ENCODE peak calls at places on chromosome 22, in four cellular contexts. G, Q, E and T are unnamed samples.

GRCh38 chr22:39954584-39955055 is 5.6 kb upstream of the TMA7B start:
- DNase-seq in Q (no peak), E (peak), G (no peak), T (no peak)

GRCh38 chr22:49632199-49633009 is 195.3 kb downstream of the BRD1 start:
- DNase-seq in Q (no peak), G (no peak), E (peak), T (no peak)

GRCh38 chr22:46007848-46008261 is 30.9 kb upstream of the WNT7B start:
- DNase-seq in G (no peak), Q (no peak), E (no peak), T (no peak)

GRCh38 chr22:40469181-40469580 is 98.8 kb downstream of the SGSM3 start:
- DNase-seq in E (no peak), Q (peak), G (no peak), T (no peak)

GRCh38 chr22:21020802-21021429 is 6.0 kb downstream of the P2RX6 start:
- DNase-seq in E (no peak), G (no peak), Q (peak), T (peak)

GRCh38 chr22:33579448-33580093 is 340.7 kb downstream of the LARGE1 start:
- DNase-seq in Q (peak), E (peak), G (no peak), T (peak)

GRCh38 chr22:43287441-43287840 is 55.7 kb downstream of the SCUBE1 start:
- DNase-seq in Q (no peak), E (no peak), G (no peak), T (no peak)

GRCh38 chr22:33909906-33910305 is 10.4 kb downstream of the LARGE1 start:
- DNase-seq in Q (no peak), G (no peak), E (no peak), T (no peak)

GRCh38 chr22:31627223-31627731 is 34.7 kb downstream of the PISD start:
- DNase-seq in Q (peak), E (peak), G (no peak), T (no peak)

GRCh38 chr22:43980579-43980978 is 25.3 kb downstream of the SAMM50 start:
- DNase-seq in E (no peak), G (no peak), Q (no peak), T (no peak)

GRCh38 chr22:45499746-45500145 is 2.9 kb upstream of the FBLN1 start:
- DNase-seq in E (no peak), G (no peak), Q (no peak), T (no peak)

GRCh38 chr22:38950527-38951111 is 6.8 kb upstream of the APOBEC3A start:
- DNase-seq in Q (no peak), G (no peak), E (no peak), T (no peak)

GRCh38 chr22:46055851-46056168 is 78.8 kb upstream of the WNT7B start:
- DNase-seq in G (no peak), Q (no peak), E (no peak), T (no peak)

GRCh38 chr22:49960967-49961600 is 512 bp downstream of the PIM3 start:
- DNase-seq in G (no peak), Q (peak), E (no peak), T (peak)

GRCh38 chr22:27474711-27475547 is 326.6 kb downstream of the MN1 start:
- DNase-seq in Q (no peak), G (no peak), E (no peak), T (peak)

GRCh38 chr22:26708256-26709009 is 51.0 kb downstream of the MIAT start:
- DNase-seq in Q (no peak), G (peak), E (no peak), T (no peak)

GRCh38 chr22:42885446-42885845 is 28.4 kb upstream of the ARFGAP3 start:
- DNase-seq in G (no peak), Q (no peak), E (no peak), T (no peak)

GRCh38 chr22:39481054-39481453 is 21.0 kb upstream of the MIEF1 start:
- DNase-seq in E (no peak), G (no peak), Q (no peak), T (no peak)

GRCh38 chr22:26656896-26657851 is at the start of gene MIAT:
- DNase-seq in E (no peak), Q (peak), G (no peak), T (peak)

GRCh38 chr22:34102633-34103032 is 182.4 kb upstream of the LARGE1 start:
- DNase-seq in E (no peak), G (no peak), Q (no peak), T (peak)

GRCh38 chr22:27668828-27669797 is 132.4 kb downstream of the MN1 start:
- DNase-seq in Q (peak), E (peak), G (no peak), T (peak)

GRCh38 chr22:45159652-45160462 is 3.9 kb upstream of the NUP50 start:
- DNase-seq in Q (peak), E (peak), G (no peak), T (peak)

GRCh38 chr22:33806191-33806590 is 114.1 kb downstream of the LARGE1 start:
- DNase-seq in G (peak), Q (no peak), E (no peak), T (no peak)

GRCh38 chr22:41512421-41513194 is 31.7 kb downstream of the POLR3H start:
- DNase-seq in E (peak), Q (peak), G (no peak), T (peak)

GRCh38 chr22:43295173-43295572 is 48.0 kb downstream of the SCUBE1 start:
- DNase-seq in E (no peak), G (no peak), Q (no peak), T (no peak)

GRCh38 chr22:39179401-39179827 is 26.9 kb upstream of the CBX7 start:
- DNase-seq in E (no peak), G (no peak), Q (peak), T (peak)

GRCh38 chr22:38108561-38109319 is 1.7 kb downstream of the BAIAP2L2 start:
- DNase-seq in G (no peak), Q (no peak), E (no peak), T (no peak)

GRCh38 chr22:39132871-39133524 is 19.5 kb downstream of the CBX7 start:
- DNase-seq in G (no peak), E (no peak), Q (no peak), T (no peak)

GRCh38 chr22:44023404-44024287 is 456 bp upstream of the PARVB start:
- DNase-seq in E (no peak), G (no peak), Q (peak), T (peak)

GRCh38 chr22:34736081-34736480 is 329.9 kb upstream of the ISX start:
- DNase-seq in G (no peak), Q (no peak), E (no peak), T (no peak)

GRCh38 chr22:49658902-49659280 is 168.8 kb downstream of the BRD1 start:
- DNase-seq in Q (no peak), G (no peak), E (no peak), T (no peak)

GRCh38 chr22:27093422-27093821 is 436.0 kb downstream of the MIAT start:
- DNase-seq in Q (no peak), G (no peak), E (no peak), T (no peak)

GRCh38 chr22:19806213-19807160 is 45.9 kb downstream of the TBX1 start:
- DNase-seq in G (no peak), E (no peak), Q (peak), T (no peak)

GRCh38 chr22:19807914-19808872 is 46.5 kb downstream of the GNB1L start:
- DNase-seq in E (no peak), G (no peak), Q (no peak), T (no peak)

GRCh38 chr22:19808873-19809478 is 45.7 kb downstream of the GNB1L start:
- DNase-seq in E (no peak), Q (no peak), G (no peak), T (no peak)

GRCh38 chr22:19805821-19806212 is 45.2 kb downstream of the TBX1 start:
- DNase-seq in E (no peak), G (no peak), Q (no peak), T (no peak)

DNA sequence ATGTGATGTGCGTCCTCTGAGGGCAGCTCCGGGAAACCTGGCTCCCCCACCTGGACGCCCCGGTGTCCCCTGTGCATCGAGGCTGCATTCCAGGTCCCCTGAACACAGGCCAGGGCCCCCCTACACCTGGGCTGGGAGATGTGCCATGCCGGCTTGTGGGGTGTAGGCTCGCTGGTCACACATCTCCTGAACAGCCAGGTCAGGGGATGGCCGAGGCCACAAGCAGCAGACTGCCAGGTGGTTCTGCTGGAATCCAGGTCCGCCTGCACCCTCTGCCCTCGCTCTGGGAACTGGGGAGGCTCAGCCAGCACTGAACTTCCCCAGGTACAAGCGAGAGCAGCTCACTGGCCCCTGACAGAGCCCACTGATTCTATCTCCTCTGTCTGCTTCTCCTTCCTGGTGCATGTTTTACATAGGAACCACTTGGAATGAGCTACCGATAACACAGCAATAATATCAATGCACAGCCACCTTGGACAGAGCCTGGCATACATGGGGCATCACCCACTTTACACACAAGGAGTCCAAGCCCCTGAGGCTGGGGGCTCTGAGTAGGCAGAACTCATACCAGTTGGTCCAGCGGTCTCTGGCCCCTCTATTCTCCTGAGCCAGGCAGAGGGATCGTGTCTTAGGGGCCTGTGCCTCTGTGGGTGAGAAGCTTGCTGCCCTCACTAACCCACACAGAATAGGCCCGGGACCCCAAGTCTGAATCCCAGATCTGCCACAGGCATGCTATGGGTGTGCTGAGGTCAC is 46.8 kb downstream of the TBX1 start:
- DNase-seq in G (no peak), Q (no peak), E (no peak), T (no peak)
- TF ChIP-seq REST in G (no peak), Q (no peak), E (no peak), T (no peak)

GRCh38 chr22:48098243-48098935 is 1335.9 kb downstream of the TBC1D22A start:
- DNase-seq in Q (no peak), E (no peak), G (peak), T (no peak)

GRCh38 chr22:48098936-48099245 is 1336.4 kb downstream of the TBC1D22A start:
- DNase-seq in E (no peak), G (no peak), Q (no peak), T (no peak)

GRCh38 chr22:48099671-48100070 is 1337.2 kb downstream of the TBC1D22A start:
- DNase-seq in G (no peak), E (no peak), Q (no peak), T (no peak)

GRCh38 chr22:48097723-48098122 is 1335.3 kb downstream of the TBC1D22A start:
- DNase-seq in E (no peak), Q (no peak), G (no peak), T (no peak)

DNA sequence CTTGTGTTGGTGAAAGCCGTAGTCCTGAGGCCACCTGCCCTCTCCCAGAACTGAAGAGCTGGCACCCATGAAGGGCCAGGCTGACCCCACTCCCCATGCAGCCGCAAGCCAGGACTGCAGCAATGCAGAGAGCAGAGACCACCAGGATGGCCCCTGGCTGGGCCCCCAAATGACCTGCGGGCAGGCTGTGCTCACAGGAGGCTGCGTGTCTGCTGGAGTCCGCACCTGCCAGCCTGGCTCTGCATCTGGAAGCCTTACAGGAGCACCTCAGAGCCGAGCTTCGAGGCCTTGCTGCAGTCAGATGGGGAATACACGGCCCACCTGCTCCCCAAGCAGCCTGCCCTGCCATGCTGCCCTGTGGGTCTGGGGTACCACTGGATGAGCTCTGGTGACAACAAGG is 1336.8 kb downstream of the TBC1D22A start:
- DNase-seq in E (no peak), G (no peak), Q (no peak), T (no peak)
- TF ChIP-seq JUNB in E (no peak), G (no peak), Q (no peak), T (no peak)

DNA sequence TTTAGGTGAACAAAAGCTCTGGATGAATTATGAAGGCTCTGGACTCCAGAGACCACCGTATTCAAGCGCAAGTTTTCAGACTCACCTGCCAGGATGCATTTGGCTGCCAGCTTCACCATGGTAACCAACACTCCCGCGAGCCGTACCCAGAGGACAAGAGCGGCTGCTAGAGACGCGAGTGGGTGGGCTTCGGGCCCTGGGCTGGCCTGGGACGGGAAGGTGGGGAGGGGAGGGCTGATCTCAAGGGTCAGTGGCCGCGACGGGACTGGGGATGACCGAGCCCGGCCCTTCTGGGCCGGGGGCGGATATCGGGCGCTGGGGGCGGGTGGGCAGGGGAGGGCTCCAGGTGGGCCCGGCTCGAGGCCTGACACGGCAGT is 342 bp downstream of the IFT27 start:
- DNase-seq in E (no peak), G (no peak), Q (no peak), T (peak)
- H2AFZ ChIP-seq in E (no peak), G (peak), Q (no peak), T (no peak)

DNA sequence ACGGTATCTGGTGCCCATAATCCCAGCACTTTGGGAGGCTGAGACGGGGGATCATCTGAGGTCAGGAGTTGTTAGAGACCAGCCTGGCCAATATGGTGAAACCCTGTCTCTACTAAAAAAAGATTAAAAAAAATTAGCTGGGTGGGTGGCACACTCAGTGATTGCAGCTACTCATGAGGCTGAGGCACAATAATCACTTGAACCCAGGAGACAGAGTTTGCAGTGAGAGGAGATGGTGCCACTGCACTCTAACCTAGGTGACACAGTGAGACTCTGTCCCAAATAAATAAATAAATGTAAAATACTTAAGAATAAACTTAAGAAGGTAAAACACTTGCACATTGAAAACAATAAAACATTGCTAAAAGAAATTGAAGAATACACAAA is 90.4 kb downstream of the ZNF280B start:
- DNase-seq in E (no peak), G (no peak), Q (no peak), T (no peak)
- TF ChIP-seq REST in E (no peak), G (no peak), Q (no peak), T (no peak)

GRCh38 chr22:17486313-17486712 is 77.0 kb upstream of the SLC25A18 start:
- DNase-seq in G (no peak), Q (peak), E (peak), T (peak)
- TF ChIP-seq JUNB in G (no peak), Q (no peak), E (no peak), T (no peak)

DNA sequence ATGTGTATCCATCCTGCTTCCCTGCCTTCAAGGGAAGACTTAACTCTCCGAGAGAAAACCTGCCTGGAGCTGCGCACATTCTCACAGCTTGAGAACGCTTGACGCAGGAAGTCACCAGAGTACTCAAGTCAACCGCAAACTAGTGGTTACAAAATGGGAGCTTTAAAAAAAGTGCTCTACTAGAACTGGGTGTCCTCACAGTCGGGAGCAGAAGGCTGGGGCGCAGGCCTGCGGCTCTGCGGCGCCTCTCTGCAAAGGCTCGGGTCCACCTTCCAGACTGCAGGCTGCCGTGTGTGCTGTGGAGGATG is 13.7 kb upstream of the BID start:
- DNase-seq in Q (no peak), E (no peak), G (no peak), T (no peak)
- H2AFZ ChIP-seq in Q (no peak), E (no peak), G (no peak), T (no peak)

GRCh38 chr22:29882716-29883044 is 294 bp upstream of the MTMR3 start:
- DNase-seq in G (no peak), E (no peak), Q (no peak), T (no peak)

GRCh38 chr22:29886601-29887000 is 3.6 kb downstream of the MTMR3 start:
- DNase-seq in Q (no peak), E (no peak), G (no peak), T (no peak)

GRCh38 chr22:29885610-29886009 is 2.6 kb downstream of the MTMR3 start:
- DNase-seq in E (no peak), Q (no peak), G (no peak), T (no peak)

GRCh38 chr22:29883831-29884139 is 811 bp downstream of the MTMR3 start:
- DNase-seq in G (no peak), Q (no peak), E (no peak), T (no peak)

GRCh38 chr22:29883045-29883830 is at the start of gene MTMR3:
- DNase-seq in E (peak), G (peak), Q (peak), T (peak)
- TF ChIP-seq REST in E (no peak), G (no peak), Q (no peak), T (no peak)

GRCh38 chr22:23912293-23912903 is 18.2 kb downstream of the MIF start:
- DNase-seq in E (no peak), Q (no peak), G (no peak), T (no peak)
- TF ChIP-seq JUNB in E (no peak), Q (no peak), G (no peak), T (no peak)